ENCODE peak calls at places on chromosomes 3 and 15, in four cellular contexts. M, N, P and Z are unnamed samples.
A peak's percentile ranks its signal among the peaks of the same experiment; 100 is the strongest.

GRCh38 chr15:57118013-57118799 is 199.8 kb downstream of the TCF12 start:
- DNase-seq in M (peak; percentile 48), N (peak; percentile 51), P (peak; percentile 53), Z (peak; percentile 40)

GRCh38 chr3:13515786-13516783 is 32.8 kb upstream of the FBLN2 start:
- DNase-seq in N (no peak), P (no peak), M (no peak), Z (no peak)

GRCh38 chr3:171690291-171690690 is 120.0 kb downstream of the PLD1 start:
- DNase-seq in M (no peak), P (no peak), N (no peak), Z (no peak)

GRCh38 chr3:65761431-65761830 is 277.3 kb downstream of the MAGI1 start:
- DNase-seq in N (no peak), P (no peak), M (no peak), Z (no peak)

GRCh38 chr3:38229036-38229435 is 36.6 kb upstream of the SLC22A13 start:
- DNase-seq in M (no peak), N (peak; percentile 36), P (no peak), Z (peak; percentile 67)

GRCh38 chr15:38058596-38059075 is 124.2 kb downstream of the TMCO5A start:
- DNase-seq in N (no peak), P (no peak), M (no peak), Z (no peak)

GRCh38 chr3:56019490-56019889 is 448.8 kb downstream of the ERC2 start:
- DNase-seq in P (no peak), N (no peak), M (no peak), Z (no peak)

GRCh38 chr15:49265911-49266310 is 95.9 kb downstream of the GALK2 start:
- DNase-seq in N (no peak), P (no peak), M (no peak), Z (no peak)

GRCh38 chr3:169227911-169228310 is 435.6 kb downstream of the MECOM start:
- DNase-seq in N (peak; percentile 85), P (peak; percentile 95), M (no peak), Z (peak; percentile 53)

GRCh38 chr3:41274944-41275668 is 75.8 kb downstream of the CTNNB1 start:
- DNase-seq in N (peak; percentile 88), P (peak; percentile 44), M (peak; percentile 95), Z (peak; percentile 64)

DNA sequence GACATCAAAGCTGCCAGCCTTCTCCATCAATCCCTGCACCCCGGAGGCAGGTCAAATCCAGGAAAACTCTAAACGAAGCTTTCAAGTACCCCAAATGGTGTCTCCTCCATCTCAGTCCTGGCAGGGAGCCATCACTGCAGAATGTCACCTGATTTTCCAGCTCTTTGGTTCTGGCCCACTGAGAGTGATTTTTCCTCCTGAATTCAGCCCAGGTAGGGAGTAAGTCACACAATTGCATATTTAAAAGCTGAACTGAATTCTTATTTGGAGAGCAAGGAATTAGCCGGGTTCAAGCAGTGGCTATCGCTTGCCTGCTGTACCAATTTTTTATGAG is 5.3 kb downstream of the RFTN1 start:
- DNase-seq in N (no peak), P (no peak), M (no peak), Z (no peak)
- H3K9ac ChIP-seq in N (no peak overlapping the region), P (no peak overlapping the region), M (no peak overlapping the region), Z (no peak overlapping the region)

GRCh38 chr15:40250771-40251454 is 12.1 kb downstream of the PAK6 start:
- DNase-seq in P (no peak), N (no peak), M (no peak), Z (no peak)
- H3K27me3 ChIP-seq in P (peaks cover 31% of the 10 kb centered on the region), N (peaks cover 40% of the 10 kb centered on the region), M (no peaks in the 10 kb centered on the region), Z (peaks cover 40% of the 10 kb centered on the region)

GRCh38 chr3:135966875-135967274 is 1.3 kb downstream of the PPP2R3A start:
- DNase-seq in N (peak; percentile 33), M (no peak), P (no peak), Z (no peak)
- H3K4me1 ChIP-seq in N (peaks cover 47% of the 10 kb centered on the region), M (peaks cover 40% of the 10 kb centered on the region), P (peaks cover 22% of the 10 kb centered on the region), Z (peaks cover 31% of the 10 kb centered on the region)

GRCh38 chr3:30354513-30354912 is 251.9 kb upstream of the TGFBR2 start:
- DNase-seq in M (no peak), P (no peak), N (no peak), Z (no peak)
- H3K9ac ChIP-seq in M (peak overlapping the region; percentile 23), P (no peak overlapping the region), N (no peak overlapping the region), Z (no peak overlapping the region)

GRCh38 chr15:69758291-69758771 is 305.7 kb downstream of the RPLP1 start:
- DNase-seq in N (peak; percentile 22), P (peak; percentile 67), M (peak; percentile 24), Z (peak; percentile 44)

GRCh38 chr15:69755571-69756310 is 303.1 kb downstream of the RPLP1 start:
- DNase-seq in P (peak; percentile 42), N (no peak), M (no peak), Z (no peak)

GRCh38 chr15:69756440-69756839 is 303.8 kb downstream of the RPLP1 start:
- DNase-seq in N (no peak), P (no peak), M (no peak), Z (no peak)

GRCh38 chr15:69758810-69759410 is 306.3 kb downstream of the RPLP1 start:
- DNase-seq in P (peak; percentile 66), N (peak; percentile 22), M (peak; percentile 16), Z (no peak)

DNA sequence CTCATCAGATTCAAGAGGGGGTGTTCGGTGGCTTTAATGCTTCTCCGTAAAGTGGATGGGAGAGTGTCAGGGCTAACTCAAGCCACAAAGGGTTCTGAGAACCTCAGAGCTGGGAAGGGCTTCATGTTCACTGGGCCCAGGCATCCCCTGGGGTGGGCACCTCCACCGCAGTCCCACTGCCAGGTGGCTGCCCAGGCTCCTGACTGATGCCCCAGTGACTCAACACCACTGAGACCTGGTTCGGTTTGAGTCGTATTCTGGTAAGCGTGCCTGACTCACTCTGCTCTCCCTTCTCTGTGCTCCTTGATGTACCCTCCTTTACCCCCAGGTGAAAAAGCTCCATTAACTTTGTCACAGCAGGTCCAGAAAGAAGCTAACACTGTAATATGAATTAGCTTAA is 304.6 kb downstream of the RPLP1 start:
- DNase-seq in M (peak; percentile 32), P (peak; percentile 34), N (peak; percentile 37), Z (no peak)
- H3K27me3 ChIP-seq in M (no peaks in the 10 kb centered on the region), P (no peaks in the 10 kb centered on the region), N (no peaks in the 10 kb centered on the region), Z (no peaks in the 10 kb centered on the region)

GRCh38 chr15:85691350-85692240 is 103.1 kb downstream of the KLHL25 start:
- DNase-seq in N (no peak), P (no peak), M (no peak), Z (no peak)
- H3K4me1 ChIP-seq in N (peaks cover 20% of the 10 kb centered on the region), P (peaks cover 8% of the 10 kb centered on the region), M (no peaks in the 10 kb centered on the region), Z (peaks cover 23% of the 10 kb centered on the region)

DNA sequence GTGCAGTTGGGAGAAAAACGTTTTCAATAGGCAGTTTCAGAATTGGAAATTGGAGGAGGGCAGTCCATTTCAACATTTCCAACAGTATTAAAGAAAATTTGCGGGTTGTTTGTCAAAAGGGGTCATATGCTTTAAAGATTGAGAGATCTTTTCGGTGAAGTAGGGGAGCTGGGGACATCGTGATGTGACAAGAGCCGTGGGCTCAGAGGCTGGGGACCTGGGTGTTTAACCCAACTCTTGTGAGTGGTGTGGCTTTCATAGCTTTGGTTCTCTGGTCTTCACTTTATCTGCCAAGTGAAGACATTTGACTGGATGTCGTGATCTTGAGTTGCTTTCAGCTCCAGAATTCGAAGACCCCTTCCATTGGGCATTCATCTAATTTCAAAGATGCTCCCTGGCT is 133.2 kb downstream of the PGPEP1L start:
- DNase-seq in M (no peak), N (no peak), P (no peak), Z (no peak)
- H3K9ac ChIP-seq in M (peak overlapping the region; percentile 77), N (peak overlapping the region; percentile 56), P (peak overlapping the region; percentile 58), Z (peak overlapping the region; percentile 40)